ENCODE peak calls at places on chromosome 17, in four cellular contexts. One of them, this sample, is unnamed.

GRCh38 chr17:72467841-72468653 is 347.2 kb downstream of the SOX9 start:
- DNase-seq in breast epithelium: peak
- DNase-seq in cardiac muscle cell: no peak
- DNase-seq in lower lobe of right lung: no peak
- DNase-seq in this sample: no peak

GRCh38 chr17:13428611-13429042 is 173.1 kb downstream of the HS3ST3A1 start:
- DNase-seq in lower lobe of right lung: no peak
- DNase-seq in cardiac muscle cell: no peak
- DNase-seq in breast epithelium: no peak
- DNase-seq in this sample: no peak

GRCh38 chr17:42337442-42337841 is 49.1 kb downstream of the STAT5A start:
- DNase-seq in breast epithelium: no peak
- DNase-seq in cardiac muscle cell: no peak
- DNase-seq in lower lobe of right lung: peak
- DNase-seq in this sample: no peak

GRCh38 chr17:4498461-4499397 is at the start of gene SPNS2:
- DNase-seq in cardiac muscle cell: peak
- DNase-seq in lower lobe of right lung: peak
- DNase-seq in breast epithelium: no peak
- DNase-seq in this sample: no peak

GRCh38 chr17:68441064-68441770 is 16.1 kb downstream of the WIPI1 start:
- DNase-seq in breast epithelium: no peak
- DNase-seq in lower lobe of right lung: no peak
- DNase-seq in cardiac muscle cell: no peak
- DNase-seq in this sample: no peak

GRCh38 chr17:16941072-16941641 is 30.8 kb downstream of the TNFRSF13B start:
- DNase-seq in lower lobe of right lung: no peak
- DNase-seq in breast epithelium: no peak
- DNase-seq in cardiac muscle cell: no peak
- DNase-seq in this sample: peak

GRCh38 chr17:29577778-29578211 is 9.3 kb downstream of the TP53I13 start:
- DNase-seq in lower lobe of right lung: peak
- DNase-seq in breast epithelium: no peak
- DNase-seq in cardiac muscle cell: no peak
- DNase-seq in this sample: no peak

GRCh38 chr17:14038206-14038605 is 31.1 kb upstream of the COX10 start:
- DNase-seq in lower lobe of right lung: no peak
- DNase-seq in cardiac muscle cell: no peak
- DNase-seq in breast epithelium: no peak
- DNase-seq in this sample: no peak

GRCh38 chr17:59601130-59601529 is 18.6 kb upstream of the CLTC start:
- DNase-seq in cardiac muscle cell: no peak
- DNase-seq in breast epithelium: no peak
- DNase-seq in lower lobe of right lung: no peak
- DNase-seq in this sample: no peak

GRCh38 chr17:75334723-75335122 is 45.5 kb upstream of the SLC25A19 start:
- DNase-seq in cardiac muscle cell: no peak
- DNase-seq in breast epithelium: no peak
- DNase-seq in lower lobe of right lung: no peak
- DNase-seq in this sample: no peak

GRCh38 chr17:33014751-33015150 is 23.1 kb downstream of the SPACA3 start:
- DNase-seq in breast epithelium: no peak
- DNase-seq in lower lobe of right lung: no peak
- DNase-seq in cardiac muscle cell: no peak
- DNase-seq in this sample: no peak

GRCh38 chr17:27480699-27481098 is 24.5 kb downstream of the KSR1 start:
- DNase-seq in lower lobe of right lung: no peak
- DNase-seq in cardiac muscle cell: no peak
- DNase-seq in breast epithelium: no peak
- DNase-seq in this sample: no peak

GRCh38 chr17:76539631-76540271 is at the start of gene PRCD:
- DNase-seq in lower lobe of right lung: peak
- DNase-seq in breast epithelium: no peak
- DNase-seq in cardiac muscle cell: no peak
- DNase-seq in this sample: no peak

GRCh38 chr17:29918922-29919856 is 10.8 kb downstream of the SSH2 start:
- DNase-seq in cardiac muscle cell: no peak
- DNase-seq in breast epithelium: no peak
- DNase-seq in lower lobe of right lung: no peak
- DNase-seq in this sample: no peak

GRCh38 chr17:47949951-47950350 is 7.7 kb downstream of the PRR15L start:
- DNase-seq in lower lobe of right lung: no peak
- DNase-seq in cardiac muscle cell: no peak
- DNase-seq in breast epithelium: peak
- DNase-seq in this sample: no peak

GRCh38 chr17:43940630-43941029 is 1.6 kb downstream of the PPY start:
- DNase-seq in breast epithelium: no peak
- DNase-seq in lower lobe of right lung: no peak
- DNase-seq in cardiac muscle cell: peak
- DNase-seq in this sample: no peak

GRCh38 chr17:55770220-55770870 is 19.5 kb downstream of the PCTP start:
- DNase-seq in breast epithelium: no peak
- DNase-seq in lower lobe of right lung: no peak
- DNase-seq in cardiac muscle cell: peak
- DNase-seq in this sample: no peak

GRCh38 chr17:71234349-71234748 is 886.5 kb upstream of the SOX9 start:
- DNase-seq in lower lobe of right lung: no peak
- DNase-seq in breast epithelium: no peak
- DNase-seq in cardiac muscle cell: no peak
- DNase-seq in this sample: no peak

GRCh38 chr17:2592974-2593845 is at the start of gene PAFAH1B1:
- DNase-seq in cardiac muscle cell: peak
- DNase-seq in lower lobe of right lung: peak
- DNase-seq in breast epithelium: peak
- DNase-seq in this sample: peak

GRCh38 chr17:56754523-56755208 is 79.1 kb downstream of the C17orf67 start:
- DNase-seq in cardiac muscle cell: peak
- DNase-seq in breast epithelium: no peak
- DNase-seq in lower lobe of right lung: no peak
- DNase-seq in this sample: no peak

GRCh38 chr17:2418572-2418971 is 17.7 kb upstream of the MNT start:
- DNase-seq in breast epithelium: no peak
- DNase-seq in cardiac muscle cell: no peak
- DNase-seq in lower lobe of right lung: no peak
- DNase-seq in this sample: no peak

GRCh38 chr17:81329279-81329926 is 34.3 kb upstream of the SLC38A10 start:
- DNase-seq in cardiac muscle cell: no peak
- DNase-seq in breast epithelium: peak
- DNase-seq in lower lobe of right lung: peak
- DNase-seq in this sample: peak

GRCh38 chr17:39209317-39210092 is 9.4 kb downstream of the RPL19 start:
- DNase-seq in breast epithelium: peak
- DNase-seq in lower lobe of right lung: peak
- DNase-seq in cardiac muscle cell: peak
- DNase-seq in this sample: no peak

GRCh38 chr17:34318474-34318873 is 761 bp upstream of the CCL8 start:
- DNase-seq in lower lobe of right lung: peak
- DNase-seq in breast epithelium: no peak
- DNase-seq in cardiac muscle cell: no peak
- DNase-seq in this sample: no peak

GRCh38 chr17:45784293-45784582 is at the start of gene CRHR1:
- DNase-seq in breast epithelium: no peak
- DNase-seq in lower lobe of right lung: no peak
- DNase-seq in cardiac muscle cell: no peak
- DNase-seq in this sample: no peak

GRCh38 chr17:59093702-59094231 is 12.9 kb downstream of the TRIM37 start:
- DNase-seq in breast epithelium: no peak
- DNase-seq in cardiac muscle cell: no peak
- DNase-seq in lower lobe of right lung: peak
- DNase-seq in this sample: no peak

GRCh38 chr17:58693208-58693607 is 806 bp downstream of the RAD51C start:
- DNase-seq in breast epithelium: no peak
- DNase-seq in lower lobe of right lung: no peak
- DNase-seq in cardiac muscle cell: no peak
- DNase-seq in this sample: no peak

GRCh38 chr17:58595194-58595792 is 80.9 kb upstream of the MTMR4 start:
- DNase-seq in lower lobe of right lung: no peak
- DNase-seq in cardiac muscle cell: no peak
- DNase-seq in breast epithelium: no peak
- DNase-seq in this sample: no peak

GRCh38 chr17:39114744-39115534 is 36.5 kb downstream of the PLXDC1 start:
- DNase-seq in cardiac muscle cell: no peak
- DNase-seq in lower lobe of right lung: no peak
- DNase-seq in breast epithelium: no peak
- DNase-seq in this sample: no peak

GRCh38 chr17:66466933-66467367 is 164.5 kb downstream of the PRKCA start:
- DNase-seq in cardiac muscle cell: peak
- DNase-seq in breast epithelium: no peak
- DNase-seq in lower lobe of right lung: no peak
- DNase-seq in this sample: no peak

GRCh38 chr17:17694229-17695081 is 13.2 kb downstream of the RAI1 start:
- DNase-seq in lower lobe of right lung: peak
- DNase-seq in cardiac muscle cell: peak
- DNase-seq in breast epithelium: peak
- DNase-seq in this sample: no peak

GRCh38 chr17:81335388-81336157 is 40.5 kb upstream of the SLC38A10 start:
- DNase-seq in cardiac muscle cell: no peak
- DNase-seq in lower lobe of right lung: peak
- DNase-seq in breast epithelium: no peak
- DNase-seq in this sample: no peak

DNA sequence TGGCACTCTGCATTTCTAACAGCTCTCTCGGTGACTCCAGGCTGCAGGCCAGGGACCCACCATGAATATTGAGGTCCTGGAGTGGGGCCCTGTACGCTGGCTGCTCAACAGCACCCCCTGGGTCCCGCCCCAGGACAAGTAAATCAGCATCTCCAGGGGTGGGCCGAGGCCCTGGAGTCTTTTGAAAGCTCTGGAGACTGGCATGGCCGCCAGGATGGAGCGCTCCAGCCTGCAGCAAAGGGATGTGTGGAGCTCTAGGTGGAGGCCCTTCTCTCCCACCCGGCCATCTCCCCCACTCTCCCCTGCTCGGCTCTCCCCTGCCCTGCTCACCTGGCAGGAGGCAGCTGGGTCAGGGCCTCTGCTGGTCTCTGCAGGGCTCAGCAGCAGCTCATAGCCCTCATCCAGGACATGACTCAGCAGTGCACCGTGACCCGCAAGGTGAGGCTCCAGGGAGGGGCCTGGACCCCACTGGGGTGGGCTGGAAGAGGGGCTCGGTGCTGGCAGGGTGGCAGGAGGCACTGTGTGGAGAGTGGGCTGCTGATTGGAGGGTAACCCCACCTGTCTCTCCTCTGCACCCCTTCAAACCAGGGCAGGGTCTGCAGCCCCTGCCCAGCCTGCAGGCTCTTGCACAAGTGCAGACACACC is 16.6 kb downstream of the SGSH start:
- DNase-seq in cardiac muscle cell: no peak
- DNase-seq in breast epithelium: no peak
- DNase-seq in lower lobe of right lung: no peak
- DNase-seq in this sample: no peak
- TF ChIP-seq CTCF in cardiac muscle cell: no peak
- TF ChIP-seq CTCF in breast epithelium: no peak
- TF ChIP-seq CTCF in lower lobe of right lung: no peak
- TF ChIP-seq CTCF in this sample: no peak

GRCh38 chr17:78362671-78363070 is 2.8 kb upstream of the SOCS3 start:
- DNase-seq in cardiac muscle cell: no peak
- DNase-seq in lower lobe of right lung: no peak
- DNase-seq in breast epithelium: no peak
- DNase-seq in this sample: no peak
- TF ChIP-seq CTCF in cardiac muscle cell: no peak
- TF ChIP-seq CTCF in lower lobe of right lung: no peak
- TF ChIP-seq CTCF in breast epithelium: no peak
- TF ChIP-seq CTCF in this sample: peak

DNA sequence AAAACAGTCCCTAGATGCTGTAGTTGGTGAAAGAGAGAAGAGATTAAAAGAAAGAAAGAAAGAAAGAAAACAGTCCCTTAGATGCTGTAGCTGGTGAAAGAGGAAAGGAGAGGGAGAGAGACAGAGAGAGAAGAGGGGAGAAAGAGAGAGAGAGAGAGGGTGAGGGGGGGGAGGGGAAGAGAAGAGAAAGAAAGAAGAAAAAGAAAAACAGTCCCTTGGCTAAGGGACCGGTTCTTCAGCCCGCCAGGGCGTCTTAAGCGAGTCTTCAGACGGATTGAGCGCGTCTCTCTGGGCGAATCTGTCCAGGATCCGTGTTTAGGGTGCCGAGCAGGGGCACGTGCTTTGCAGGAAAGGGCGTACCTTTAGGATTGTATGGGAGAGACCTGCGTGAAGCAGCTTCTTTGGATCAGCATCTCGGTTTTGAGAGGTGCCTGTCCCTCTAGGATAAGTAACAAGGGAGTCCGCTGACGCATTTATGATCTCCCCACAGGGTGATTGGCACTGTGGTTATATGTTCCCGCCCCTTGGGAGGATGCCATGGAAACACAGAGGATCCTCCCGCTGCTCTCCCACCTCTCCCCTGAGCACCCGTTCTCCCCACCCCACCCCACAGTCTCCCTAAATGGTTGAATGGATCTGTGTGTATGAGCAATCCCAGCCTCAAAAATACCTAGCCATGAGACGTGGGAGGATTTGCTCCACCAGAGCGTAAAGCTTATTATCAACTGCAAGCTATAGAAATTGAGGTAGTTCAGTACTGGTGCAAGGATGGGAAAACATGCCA is 16.7 kb downstream of the GNGT2 start:
- DNase-seq in breast epithelium: peak
- DNase-seq in lower lobe of right lung: peak
- DNase-seq in cardiac muscle cell: peak
- DNase-seq in this sample: no peak
- TF ChIP-seq CTCF in breast epithelium: no peak
- TF ChIP-seq CTCF in lower lobe of right lung: no peak
- TF ChIP-seq CTCF in cardiac muscle cell: no peak
- TF ChIP-seq CTCF in this sample: no peak

DNA sequence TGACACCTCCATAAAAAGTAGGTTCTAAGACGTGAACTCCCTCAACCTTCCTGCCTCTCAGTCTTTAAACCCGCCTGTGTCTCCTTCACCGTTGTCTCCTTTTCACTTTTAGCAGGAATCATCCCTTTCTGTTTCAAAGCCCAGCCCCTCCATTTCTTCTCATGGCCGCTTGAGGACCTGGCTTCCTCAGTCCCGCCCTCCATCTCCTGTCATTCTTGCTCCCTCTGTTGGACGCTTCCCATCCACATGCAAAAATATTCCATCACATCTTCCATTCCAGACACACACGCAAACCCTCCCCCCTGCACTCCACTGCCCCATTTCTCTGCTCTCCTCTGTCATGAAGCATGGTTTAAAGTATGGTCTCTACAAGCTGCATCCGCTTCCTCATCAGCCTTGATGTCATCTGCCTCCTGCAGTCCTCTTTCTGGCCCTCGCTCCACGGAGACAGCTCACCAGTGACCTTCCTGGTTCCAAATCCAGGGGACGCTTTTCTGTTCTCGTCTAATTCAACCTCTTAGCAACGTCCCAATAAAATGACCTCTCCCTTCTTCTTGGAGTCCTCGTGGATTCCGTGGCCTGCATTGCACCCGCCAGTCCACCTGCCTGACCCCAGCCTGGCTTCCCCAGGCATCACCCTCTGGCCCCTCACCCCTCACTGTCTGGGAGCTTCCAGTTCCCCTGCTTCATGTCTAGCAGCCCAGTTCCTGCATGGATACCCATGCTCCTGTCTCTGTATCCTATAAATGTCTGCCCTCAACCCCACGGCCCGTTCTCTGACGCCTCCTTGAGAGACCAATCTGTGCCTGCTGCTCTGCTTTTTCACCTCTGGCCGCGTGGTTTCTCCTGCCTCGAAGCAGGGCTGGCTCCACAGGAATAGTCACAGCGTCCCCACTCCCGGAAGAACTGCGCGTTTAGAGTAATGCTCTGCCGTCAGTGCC is 26.2 kb downstream of the ANKRD40 start:
- DNase-seq in cardiac muscle cell: peak
- DNase-seq in lower lobe of right lung: no peak
- DNase-seq in breast epithelium: no peak
- DNase-seq in this sample: no peak
- TF ChIP-seq CTCF in cardiac muscle cell: peak
- TF ChIP-seq CTCF in lower lobe of right lung: peak
- TF ChIP-seq CTCF in breast epithelium: peak
- TF ChIP-seq CTCF in this sample: peak